ENCODE peak calls at places on chromosomes 4 and X, in seven cellular contexts. L is CD4-positive, CD25-positive, alpha-beta regulatory T cell; K is upper lobe of left lung; I is sigmoid colon; N is left lung; Q is body of pancreas; V is heart right ventricle. O is an unnamed sample. For H3K9me3, the result is how much of the 10 kb centered on the place peaks cover.

GRCh38 chrX:134544189-134544588 is 84.2 kb downstream of the HPRT1 start:
- DNase-seq in K (no peak), Q (no peak), L (no peak), N (no peak), I (no peak), V (no peak), O (no peak)

GRCh38 chr4:107701565-107701964 is 18.5 kb downstream of the PAPSS1 start:
- DNase-seq in I (no peak), N (no peak), K (no peak), L (no peak), Q (no peak), V (no peak), O (no peak)

GRCh38 chr4:148431401-148431800 is 10.8 kb downstream of the NR3C2 start:
- DNase-seq in N (no peak), Q (no peak), K (no peak), I (no peak), V (no peak), L (no peak), O (no peak)

GRCh38 chr4:182555997-182556418 is 312.8 kb downstream of the TENM3 start:
- DNase-seq in K (no peak), L (no peak), I (no peak), Q (no peak), N (no peak), V (no peak), O (no peak)

GRCh38 chr4:107034091-107034698 is 1.9 kb downstream of the DKK2 start:
- DNase-seq in N (peak), I (peak), Q (peak), K (no peak), L (peak), V (no peak), O (no peak)

GRCh38 chr4:99403380-99404194 is 31.6 kb downstream of the ADH7 start:
- DNase-seq in V (no peak), Q (no peak), I (no peak), N (no peak), L (no peak), K (no peak), O (no peak)

GRCh38 chrX:69152398-69152797 is 12.9 kb downstream of the PJA1 start:
- DNase-seq in I (peak), L (no peak), Q (peak), N (no peak), K (peak), V (no peak), O (no peak)

GRCh38 chrX:28022371-28022770 is 41.1 kb upstream of the DCAF8L1 start:
- DNase-seq in I (no peak), K (no peak), Q (no peak), N (no peak), L (no peak), V (no peak), O (no peak)

GRCh38 chrX:49270249-49270921 is 792 bp downstream of the PPP1R3F start:
- DNase-seq in K (no peak), V (peak), N (peak), I (no peak), Q (no peak), L (no peak), O (no peak)

GRCh38 chr4:37246891-37247290 is 2.3 kb downstream of the NWD2 start:
- DNase-seq in N (no peak), L (no peak), Q (no peak), V (no peak), I (no peak), K (no peak), O (no peak)

GRCh38 chr4:24392613-24393012 is 191.7 kb downstream of the DHX15 start:
- DNase-seq in Q (no peak), N (no peak), L (no peak), K (no peak), V (no peak), I (no peak), O (no peak)

GRCh38 chr4:138090145-138090917 is 151.8 kb downstream of the SLC7A11 start:
- DNase-seq in V (peak), K (peak), I (peak), Q (peak), L (peak), N (no peak), O (no peak)

GRCh38 chr4:48693856-48694574 is 86.1 kb downstream of the FRYL start:
- DNase-seq in Q (no peak), V (no peak), L (no peak), I (no peak), K (no peak), N (no peak), O (no peak)

GRCh38 chr4:124253080-124253479 is 459.5 kb downstream of the ANKRD50 start:
- DNase-seq in Q (no peak), N (no peak), V (no peak), K (no peak), L (no peak), I (no peak), O (no peak)

GRCh38 chr4:40990202-40990898 is 224.0 kb downstream of the APBB2 start:
- DNase-seq in Q (no peak), N (no peak), K (no peak), L (no peak), I (no peak), V (no peak), O (no peak)

GRCh38 chrX:151675121-151675746 is 20.0 kb upstream of the PRRG3 start:
- DNase-seq in L (no peak), V (no peak), N (no peak), K (no peak), I (no peak), Q (no peak), O (no peak)

GRCh38 chrX:45758319-45758718 is 557.6 kb upstream of the DIPK2B start:
- DNase-seq in L (peak), Q (no peak), K (peak), I (no peak), N (no peak), V (no peak), O (no peak)

GRCh38 chrX:107493141-107493540 is 43.7 kb downstream of the FRMPD3 start:
- DNase-seq in K (no peak), V (no peak), L (no peak), N (no peak), Q (no peak), I (no peak), O (no peak)

GRCh38 chr4:74364649-74365491 is at the start of gene EREG:
- DNase-seq in K (peak), V (peak), N (peak), Q (no peak), L (peak), I (peak), O (no peak)

GRCh38 chr4:38163216-38164006 is 203.2 kb downstream of the PTTG2 start:
- DNase-seq in K (no peak), N (no peak), V (no peak), Q (peak), I (no peak), L (peak), O (no peak)

GRCh38 chr4:99763635-99764101 is 53.0 kb upstream of the DAPP1 start:
- DNase-seq in N (no peak), I (no peak), V (no peak), K (peak), L (peak), Q (peak), O (no peak)

GRCh38 chrX:114166601-114167000 is 417.3 kb upstream of the HTR2C start:
- DNase-seq in I (no peak), Q (no peak), K (no peak), N (no peak), L (no peak), V (no peak), O (no peak)

GRCh38 chrX:72540318-72540717 is 32.3 kb downstream of the HDAC8 start:
- DNase-seq in L (peak), Q (no peak), N (no peak), V (no peak), I (no peak), K (no peak), O (no peak)

GRCh38 chr4:139950568-139950967 is 203.4 kb downstream of the MAML3 start:
- DNase-seq in V (no peak), I (no peak), N (no peak), Q (no peak), L (peak), K (peak), O (no peak)

GRCh38 chr4:55183926-55184599 is 58.7 kb upstream of the KDR start:
- DNase-seq in V (no peak), I (no peak), K (peak), N (no peak), L (no peak), Q (no peak), O (no peak)

DNA sequence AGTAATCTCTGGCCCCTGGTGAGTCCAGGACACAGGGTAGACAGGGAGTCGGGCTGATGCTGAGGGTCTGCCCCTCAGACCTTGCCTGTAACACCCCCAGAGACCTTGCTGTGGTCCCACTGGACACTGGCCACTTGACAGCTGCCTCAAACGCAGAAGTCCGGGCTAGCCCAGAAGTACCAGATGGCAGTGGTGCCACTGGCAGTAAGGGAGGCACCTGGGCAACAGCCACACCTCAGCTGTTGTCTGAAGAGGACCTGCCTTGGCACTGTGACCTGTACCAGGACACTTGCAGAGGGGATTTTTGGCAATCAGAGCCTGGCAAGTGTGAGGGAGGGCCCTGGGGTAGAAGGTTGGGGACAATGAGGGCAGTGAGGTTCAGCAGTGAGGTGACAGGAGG is 63.3 kb upstream of the UXT start:
- DNase-seq in K (no peak), Q (no peak), N (no peak), V (no peak), I (no peak), L (no peak), O (no peak)
- H3K9me3 ChIP-seq in K (under half), Q (under half), N (under half), V (under half), I (under half), L (under half), O (under half)

GRCh38 chr4:84500386-84501196 is 1.5 kb upstream of the NKX6-1 start:
- DNase-seq in K (no peak), I (no peak), Q (no peak), L (no peak), N (no peak), V (no peak), O (no peak)
- H3K9me3 ChIP-seq in K (under half), I (under half), Q (under half), L (under half), N (under half), V (under half), O (under half)

GRCh38 chr4:132276185-132276584 is 872.9 kb upstream of the PCDH10 start:
- DNase-seq in I (no peak), N (peak), V (no peak), Q (no peak), L (no peak), K (no peak), O (no peak)

GRCh38 chr4:132276989-132277388 is 872.1 kb upstream of the PCDH10 start:
- DNase-seq in Q (no peak), L (no peak), K (no peak), N (no peak), V (no peak), I (no peak), O (no peak)

DNA sequence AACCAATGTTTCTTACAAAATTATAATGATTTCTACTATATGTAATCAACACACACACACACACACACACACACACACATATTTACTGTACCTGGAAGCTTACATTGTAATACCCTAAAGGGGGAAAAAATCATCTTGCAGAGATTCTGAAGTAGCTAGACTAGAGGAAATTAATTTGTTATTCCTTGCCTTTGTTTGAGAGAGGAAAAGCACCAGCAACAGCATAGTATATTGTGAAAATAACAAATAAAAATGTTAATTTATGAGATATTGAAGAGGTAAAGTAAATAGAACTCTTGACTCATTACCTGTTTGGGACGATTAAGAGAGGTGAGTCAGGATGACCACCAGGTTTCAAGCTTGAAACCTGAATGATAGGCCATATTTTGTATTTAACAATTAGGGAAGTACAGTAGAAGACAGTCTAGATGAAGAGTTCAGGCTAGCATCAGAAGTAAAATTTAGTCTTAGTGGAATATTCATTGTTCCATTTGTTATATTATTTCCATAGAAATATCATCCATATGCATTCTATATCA is 873.4 kb upstream of the PCDH10 start:
- DNase-seq in N (no peak), I (no peak), Q (no peak), K (no peak), V (no peak), L (no peak), O (no peak)
- H3K9me3 ChIP-seq in N (under half), I (under half), Q (under half), K (under half), V (under half), L (under half), O (under half)

GRCh38 chr4:8768357-8768999 is 103.2 kb downstream of the HMX1 start:
- DNase-seq in V (no peak), N (peak), L (no peak), Q (no peak), I (peak), K (no peak), O (no peak)

GRCh38 chr4:8765084-8765483 is 106.6 kb downstream of the HMX1 start:
- DNase-seq in K (no peak), L (no peak), V (no peak), I (peak), Q (no peak), N (peak), O (peak)

GRCh38 chr4:8763966-8764901 is 107.4 kb downstream of the HMX1 start:
- DNase-seq in Q (no peak), L (no peak), V (no peak), K (no peak), N (peak), I (peak), O (no peak)

GRCh38 chr4:8766610-8767009 is 105.0 kb downstream of the HMX1 start:
- DNase-seq in L (no peak), K (no peak), N (peak), Q (no peak), I (peak), V (no peak), O (no peak)

GRCh38 chr4:8765631-8766590 is 105.7 kb downstream of the HMX1 start:
- DNase-seq in N (peak), K (no peak), Q (no peak), V (no peak), L (no peak), I (peak), O (no peak)
- H3K9me3 ChIP-seq in N (under half), K (under half), Q (under half), V (under half), L (under half), I (under half), O (under half)

O was measured in T-helper 17 cell.